ENCODE peak calls at places on chromosomes 16 and 17, in five cellular contexts. E is AG10803, L is body of pancreas, C is left ventricle myocardium inferior, B is left lung. V is an unnamed sample.

GRCh38 chr17:7589891-7590611 is at the start of gene SOX15:
- DNase-seq in L (no peak), C (no peak), B (no peak), E (no peak), V (no peak)

GRCh38 chr17:1967092-1967662 is 58.0 kb downstream of the RTN4RL1 start:
- DNase-seq in L (no peak), E (no peak), B (no peak), C (no peak), V (no peak)

GRCh38 chr17:7707446-7707845 is 2.4 kb downstream of the EFNB3 start:
- DNase-seq in B (no peak), E (no peak), C (no peak), L (no peak), V (no peak)

GRCh38 chr17:35103271-35103670 is 16.4 kb downstream of the RAD51D start:
- DNase-seq in C (no peak), B (no peak), E (no peak), L (no peak), V (no peak)

GRCh38 chr17:66351053-66351452 is 48.6 kb downstream of the PRKCA start:
- DNase-seq in L (peak), B (peak), E (no peak), C (no peak), V (no peak)

GRCh38 chr17:3972931-3973330 is 8.7 kb upstream of the ATP2A3 start:
- DNase-seq in C (no peak), B (no peak), E (no peak), L (no peak), V (no peak)

GRCh38 chr17:81869221-81870154 is 1.6 kb downstream of the ARHGDIA start:
- DNase-seq in B (peak), E (peak), C (no peak), L (peak), V (peak)

GRCh38 chr16:89805136-89805905 is 11.1 kb downstream of the FANCA start:
- DNase-seq in E (peak), C (no peak), L (no peak), B (no peak), V (no peak)

GRCh38 chr16:4862639-4863038 is 15.4 kb downstream of the UBN1 start:
- DNase-seq in L (peak), C (no peak), B (no peak), E (no peak), V (no peak)

GRCh38 chr16:85554791-85555548 is 58.2 kb upstream of the GSE1 start:
- DNase-seq in E (peak), B (peak), C (peak), L (peak), V (peak)

GRCh38 chr16:19066988-19067348 is 446 bp upstream of the COQ7 start:
- DNase-seq in B (no peak), C (no peak), E (no peak), L (no peak), V (no peak)

GRCh38 chr17:2796164-2797140 is at the start of gene RAP1GAP2:
- DNase-seq in B (peak), L (no peak), C (peak), E (no peak), V (no peak)

GRCh38 chr16:65547799-65548446 is 426.1 kb upstream of the CDH11 start:
- DNase-seq in L (no peak), C (no peak), B (no peak), E (peak), V (no peak)

GRCh38 chr16:3216263-3216640 is 18.7 kb downstream of the ZNF200 start:
- DNase-seq in C (no peak), B (no peak), L (no peak), E (no peak), V (no peak)

GRCh38 chr16:60686824-60687223 is 1349.4 kb downstream of the CDH8 start:
- DNase-seq in B (no peak), L (no peak), E (no peak), C (no peak), V (no peak)

GRCh38 chr17:40373324-40373723 is 8.8 kb upstream of the GJD3 start:
- DNase-seq in B (no peak), C (no peak), L (no peak), E (peak), V (no peak)

GRCh38 chr17:83108709-83109108 is 29.3 kb downstream of the METRNL start:
- DNase-seq in B (no peak), L (no peak), C (no peak), E (no peak), V (no peak)

GRCh38 chr17:75480281-75480680 is 23.8 kb downstream of the TMEM94 start:
- DNase-seq in E (no peak), L (no peak), B (no peak), C (no peak), V (no peak)

GRCh38 chr16:86410076-86410475 is 100.3 kb upstream of the FOXF1 start:
- DNase-seq in C (no peak), B (no peak), E (no peak), L (no peak), V (no peak)

GRCh38 chr16:6636457-6636856 is 696.2 kb upstream of the RBFOX1 start:
- DNase-seq in B (no peak), E (no peak), C (no peak), L (no peak), V (no peak)

GRCh38 chr17:79189264-79189663 is 114.6 kb downstream of the ENGASE start:
- DNase-seq in E (no peak), B (no peak), C (no peak), L (no peak), V (no peak)

GRCh38 chr17:82737981-82738877 is 2.8 kb downstream of the FN3K start:
- DNase-seq in E (no peak), B (peak), L (peak), C (peak), V (no peak)

GRCh38 chr16:2514333-2515179 is 804 bp downstream of the ATP6V0C start:
- DNase-seq in C (no peak), B (no peak), L (peak), E (no peak), V (no peak)

GRCh38 chr17:36463916-36464764 is 22.3 kb upstream of the ZNHIT3 start:
- DNase-seq in L (peak), E (peak), C (peak), B (peak), V (no peak)

GRCh38 chr16:81478876-81479496 is 34.4 kb downstream of the CMIP start:
- DNase-seq in L (peak), E (no peak), B (peak), C (peak), V (no peak)

DNA sequence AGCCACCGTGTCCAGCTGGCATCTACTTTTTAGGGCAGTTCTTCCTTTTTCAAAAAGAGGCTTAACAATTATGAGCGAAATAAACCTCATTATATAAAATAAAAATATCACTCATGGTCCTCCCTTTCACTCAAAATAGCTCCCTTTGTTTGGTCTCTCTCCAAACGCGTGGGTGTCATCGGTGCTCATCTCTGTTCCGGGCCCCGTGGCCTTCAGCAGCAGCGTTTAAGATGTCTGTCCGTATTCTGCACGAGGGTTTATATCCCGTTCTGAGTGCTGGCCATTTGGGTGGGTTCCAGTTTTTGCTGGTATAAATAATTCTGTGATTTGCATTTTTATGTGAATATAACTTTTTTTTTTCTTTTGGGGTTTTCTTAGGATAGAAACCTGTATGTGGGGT is 33.4 kb downstream of the PRMT7 start:
- DNase-seq in B (no peak), E (no peak), C (no peak), L (no peak), V (no peak)
- TF ChIP-seq CTCF in B (no peak), E (no peak), C (no peak), L (no peak), V (no peak)

GRCh38 chr17:46216682-46217081 is 23.5 kb upstream of the KANSL1 start:
- DNase-seq in E (no peak), C (no peak), L (no peak), B (no peak), V (no peak)
- TF ChIP-seq CTCF in E (no peak), C (no peak), L (no peak), B (no peak), V (no peak)

GRCh38 chr17:16997514-16998429 is 25.9 kb upstream of the TNFRSF13B start:
- DNase-seq in E (no peak), C (no peak), B (no peak), L (no peak), V (no peak)
- TF ChIP-seq CTCF in E (no peak), C (no peak), B (peak), L (no peak), V (no peak)

GRCh38 chr17:18141210-18141803 is 32.8 kb downstream of the MYO15A start:
- DNase-seq in B (no peak), E (peak), L (peak), C (no peak), V (peak)

GRCh38 chr17:18139092-18139491 is 30.5 kb downstream of the MYO15A start:
- DNase-seq in C (no peak), B (no peak), L (no peak), E (no peak), V (no peak)

GRCh38 chr17:18140648-18141047 is 32.1 kb downstream of the MYO15A start:
- DNase-seq in E (no peak), L (no peak), B (no peak), C (no peak), V (no peak)

GRCh38 chr17:18139498-18139897 is 30.9 kb downstream of the MYO15A start:
- DNase-seq in L (no peak), E (no peak), C (no peak), B (no peak), V (no peak)

DNA sequence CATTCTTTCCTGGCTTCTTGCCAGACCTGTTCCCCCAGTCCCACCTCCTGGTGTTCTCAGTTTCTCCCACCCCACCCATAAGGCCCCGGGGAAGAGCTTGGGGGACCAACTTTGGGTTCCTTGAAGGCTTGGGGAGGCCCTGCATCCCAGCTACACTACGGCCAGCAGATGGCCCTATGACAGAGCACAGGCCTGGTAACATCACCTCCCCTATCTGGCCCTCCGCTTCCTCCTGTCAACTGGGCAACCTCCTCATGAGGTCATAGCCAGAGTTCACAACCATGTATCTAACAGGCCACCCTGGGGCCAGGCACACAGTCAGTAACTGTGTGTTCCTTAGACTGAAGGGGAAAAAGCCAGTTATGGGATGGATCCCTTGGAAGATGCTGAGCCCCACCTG is 31.4 kb downstream of the MYO15A start:
- DNase-seq in E (peak), B (no peak), L (no peak), C (no peak), V (no peak)
- TF ChIP-seq CTCF in E (peak), B (no peak), L (no peak), C (no peak), V (peak)

GRCh38 chr17:73342549-73343167 is 30.9 kb upstream of the CDC42EP4 start:
- DNase-seq in E (peak), L (no peak), C (no peak), B (no peak), V (no peak)
- TF ChIP-seq CTCF in E (peak), L (no peak), C (no peak), B (no peak), V (no peak)

V was measured in BE2C.